ENCODE peak calls at places on chromosomes 6 and 20, in ten cellular contexts. One of them, this sample, is unnamed.
A peak's percentile ranks its signal among the peaks of the same experiment; 100 is the strongest.

GRCh38 chr6:142819603-142820335 is 125.2 kb downstream of the HIVEP2 start:
- DNase-seq in lower lobe of right lung: no peak
- DNase-seq in stomach: no peak
- DNase-seq in adipocyte: peak; percentile 61
- DNase-seq in endodermal cell: no peak
- DNase-seq in CD8-positive, alpha-beta T cell: peak; percentile 38
- DNase-seq in thoracic aorta: no peak
- DNase-seq in Peyer's patch: peak; percentile 62
- DNase-seq in upper lobe of right lung: no peak
- DNase-seq in spleen: no peak
- DNase-seq in this sample: peak; percentile 47

GRCh38 chr20:23152308-23152892 is 66.3 kb upstream of the CD93 start:
- DNase-seq in lower lobe of right lung: no peak
- DNase-seq in stomach: peak; percentile 49
- DNase-seq in adipocyte: peak; percentile 57
- DNase-seq in endodermal cell: peak; percentile 40
- DNase-seq in CD8-positive, alpha-beta T cell: no peak
- DNase-seq in thoracic aorta: peak; percentile 93
- DNase-seq in Peyer's patch: peak; percentile 77
- DNase-seq in upper lobe of right lung: no peak
- DNase-seq in spleen: no peak
- DNase-seq in this sample: no peak

GRCh38 chr20:64240243-64241015 is 15.1 kb upstream of the PCMTD2 start:
- DNase-seq in lower lobe of right lung: peak; percentile 34
- DNase-seq in stomach: no peak
- DNase-seq in adipocyte: no peak
- DNase-seq in endodermal cell: no peak
- DNase-seq in CD8-positive, alpha-beta T cell: no peak
- DNase-seq in thoracic aorta: no peak
- DNase-seq in Peyer's patch: peak; percentile 33
- DNase-seq in upper lobe of right lung: peak; percentile 58
- DNase-seq in spleen: peak; percentile 56
- DNase-seq in this sample: no peak

GRCh38 chr6:130674604-130675003 is 152.6 kb upstream of the SMLR1 start:
- DNase-seq in lower lobe of right lung: no peak
- DNase-seq in stomach: no peak
- DNase-seq in adipocyte: peak; percentile 33
- DNase-seq in endodermal cell: no peak
- DNase-seq in CD8-positive, alpha-beta T cell: no peak
- DNase-seq in thoracic aorta: no peak
- DNase-seq in Peyer's patch: no peak
- DNase-seq in upper lobe of right lung: no peak
- DNase-seq in spleen: no peak
- DNase-seq in this sample: no peak

GRCh38 chr6:162974685-162975084 is 246.9 kb downstream of the PACRG start:
- DNase-seq in lower lobe of right lung: no peak
- DNase-seq in stomach: no peak
- DNase-seq in adipocyte: no peak
- DNase-seq in endodermal cell: no peak
- DNase-seq in CD8-positive, alpha-beta T cell: no peak
- DNase-seq in thoracic aorta: no peak
- DNase-seq in Peyer's patch: no peak
- DNase-seq in upper lobe of right lung: no peak
- DNase-seq in spleen: no peak
- DNase-seq in this sample: no peak

GRCh38 chr6:34560366-34561226 is 4.5 kb upstream of the SPDEF start:
- DNase-seq in lower lobe of right lung: no peak
- DNase-seq in stomach: peak; percentile 66
- DNase-seq in adipocyte: no peak
- DNase-seq in endodermal cell: peak; percentile 80
- DNase-seq in CD8-positive, alpha-beta T cell: no peak
- DNase-seq in thoracic aorta: no peak
- DNase-seq in Peyer's patch: no peak
- DNase-seq in upper lobe of right lung: no peak
- DNase-seq in spleen: no peak
- DNase-seq in this sample: no peak

GRCh38 chr20:44023515-44024371 is 109.1 kb downstream of the TOX2 start:
- DNase-seq in lower lobe of right lung: no peak
- DNase-seq in stomach: no peak
- DNase-seq in adipocyte: no peak
- DNase-seq in endodermal cell: no peak
- DNase-seq in CD8-positive, alpha-beta T cell: no peak
- DNase-seq in thoracic aorta: no peak
- DNase-seq in Peyer's patch: no peak
- DNase-seq in upper lobe of right lung: no peak
- DNase-seq in spleen: no peak
- DNase-seq in this sample: no peak

GRCh38 chr6:105317607-105318533 is 85.0 kb downstream of the PREP start:
- DNase-seq in lower lobe of right lung: no peak
- DNase-seq in stomach: no peak
- DNase-seq in adipocyte: no peak
- DNase-seq in endodermal cell: peak; percentile 69
- DNase-seq in CD8-positive, alpha-beta T cell: peak; percentile 30
- DNase-seq in thoracic aorta: no peak
- DNase-seq in Peyer's patch: no peak
- DNase-seq in upper lobe of right lung: no peak
- DNase-seq in spleen: no peak
- DNase-seq in this sample: no peak

GRCh38 chr6:109690373-109690739 is 646 bp downstream of the AK9 start:
- DNase-seq in lower lobe of right lung: peak; percentile 84
- DNase-seq in stomach: peak; percentile 76
- DNase-seq in adipocyte: no peak
- DNase-seq in endodermal cell: peak; percentile 94
- DNase-seq in CD8-positive, alpha-beta T cell: peak; percentile 63
- DNase-seq in thoracic aorta: no peak
- DNase-seq in Peyer's patch: peak; percentile 88
- DNase-seq in upper lobe of right lung: peak; percentile 89
- DNase-seq in spleen: peak; percentile 94
- DNase-seq in this sample: peak; percentile 47

GRCh38 chr6:167712332-167713087 is 114.2 kb upstream of the AFDN start:
- DNase-seq in lower lobe of right lung: no peak
- DNase-seq in stomach: no peak
- DNase-seq in adipocyte: no peak
- DNase-seq in endodermal cell: peak; percentile 50
- DNase-seq in CD8-positive, alpha-beta T cell: no peak
- DNase-seq in thoracic aorta: no peak
- DNase-seq in Peyer's patch: peak; percentile 46
- DNase-seq in upper lobe of right lung: no peak
- DNase-seq in spleen: peak; percentile 73
- DNase-seq in this sample: no peak
- H3K27me3 ChIP-seq in lower lobe of right lung: peaks cover 8% of the 10 kb centered on the region
- H3K27me3 ChIP-seq in stomach: no peaks in the 10 kb centered on the region
- H3K27me3 ChIP-seq in adipocyte: peaks cover 43% of the 10 kb centered on the region
- H3K27me3 ChIP-seq in endodermal cell: peaks cover 24% of the 10 kb centered on the region
- H3K27me3 ChIP-seq in CD8-positive, alpha-beta T cell: peaks cover 7% of the 10 kb centered on the region
- H3K27me3 ChIP-seq in thoracic aorta: no peaks in the 10 kb centered on the region
- H3K27me3 ChIP-seq in Peyer's patch: no peaks in the 10 kb centered on the region
- H3K27me3 ChIP-seq in upper lobe of right lung: no peaks in the 10 kb centered on the region
- H3K27me3 ChIP-seq in spleen: no peaks in the 10 kb centered on the region
- H3K27me3 ChIP-seq in this sample: peaks cover 25% of the 10 kb centered on the region

DNA sequence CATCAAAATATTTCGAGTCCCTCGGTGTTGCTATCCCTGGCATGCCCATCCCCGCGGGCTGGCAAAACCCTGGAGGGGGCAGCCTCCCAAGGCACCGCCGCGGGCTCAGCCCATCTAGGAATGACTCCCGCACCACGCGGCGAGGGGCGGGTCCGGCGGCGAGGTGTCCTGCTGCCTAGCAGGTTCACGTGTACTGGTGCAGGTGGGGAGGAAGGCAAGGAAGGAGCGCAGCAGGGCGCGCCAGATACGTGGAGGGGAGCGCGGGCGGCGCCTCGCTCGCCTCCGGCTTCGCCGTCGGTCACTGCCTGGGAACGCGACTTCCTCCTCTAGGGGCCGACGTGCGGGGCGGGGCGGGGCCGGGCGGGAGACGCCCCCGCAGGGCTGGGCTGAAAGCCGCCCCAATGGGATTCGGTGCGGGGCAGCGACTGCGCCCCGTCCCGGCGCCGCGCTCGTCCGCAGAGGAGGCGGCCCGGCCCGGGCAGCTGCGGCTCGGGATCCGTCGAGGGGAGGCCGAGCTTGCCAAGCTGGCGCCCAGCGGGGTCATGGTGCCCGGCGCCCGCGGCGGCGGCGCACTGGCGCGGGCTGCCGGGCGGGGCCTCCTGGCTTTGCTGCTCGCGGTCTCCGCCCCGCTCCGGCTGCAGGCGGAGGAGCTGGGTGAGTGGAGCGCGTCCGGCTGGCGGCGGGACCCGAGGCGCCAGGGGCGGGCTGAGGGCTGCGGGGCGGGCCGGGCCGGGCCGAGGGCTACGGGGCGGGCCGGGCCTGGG is at the start of gene DCBLD1:
- DNase-seq in lower lobe of right lung: peak; percentile 89
- DNase-seq in stomach: peak; percentile 85
- DNase-seq in adipocyte: peak; percentile 92
- DNase-seq in endodermal cell: peak; percentile 92
- DNase-seq in CD8-positive, alpha-beta T cell: peak; percentile 50
- DNase-seq in thoracic aorta: peak; percentile 3
- DNase-seq in Peyer's patch: peak; percentile 86
- DNase-seq in upper lobe of right lung: peak; percentile 92
- DNase-seq in spleen: peak; percentile 94
- DNase-seq in this sample: peak; percentile 55
- H3K4me3 ChIP-seq in lower lobe of right lung: peak within 1 kb of the TSS; percentile 85
- H3K4me3 ChIP-seq in stomach: peak within 1 kb of the TSS; percentile 70
- H3K4me3 ChIP-seq in adipocyte: peak within 1 kb of the TSS; percentile 96
- H3K4me3 ChIP-seq in endodermal cell: peak within 1 kb of the TSS; percentile 97
- H3K4me3 ChIP-seq in CD8-positive, alpha-beta T cell: peak within 1 kb of the TSS; percentile 72
- H3K4me3 ChIP-seq in thoracic aorta: peak within 1 kb of the TSS; percentile 99
- H3K4me3 ChIP-seq in Peyer's patch: peak within 1 kb of the TSS; percentile 54
- H3K4me3 ChIP-seq in upper lobe of right lung: peak within 1 kb of the TSS; percentile 74
- H3K4me3 ChIP-seq in spleen: peak within 1 kb of the TSS; percentile 69
- H3K4me3 ChIP-seq in this sample: peak within 1 kb of the TSS; percentile 38

DNA sequence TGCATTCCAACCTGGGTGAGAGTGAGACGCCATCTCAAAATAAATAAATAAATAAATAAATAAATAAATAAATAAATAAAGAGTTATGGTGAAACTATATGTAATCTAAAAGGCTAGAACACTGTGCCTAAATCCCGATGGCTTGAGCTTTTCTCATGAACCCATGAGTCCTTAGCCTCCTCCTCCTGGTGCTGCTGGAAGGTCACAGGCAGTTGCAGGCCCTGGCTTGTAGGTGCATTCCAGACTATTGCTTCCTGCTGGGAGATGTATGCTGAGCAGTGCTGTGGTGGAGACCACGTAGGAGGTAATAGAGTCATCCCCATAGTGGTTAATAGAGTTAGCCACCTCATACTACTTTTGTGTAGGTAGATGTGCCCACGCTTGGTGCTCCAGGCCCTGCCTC is 12.5 kb downstream of the PTK7 start:
- DNase-seq in lower lobe of right lung: no peak
- DNase-seq in stomach: no peak
- DNase-seq in adipocyte: no peak
- DNase-seq in endodermal cell: peak; percentile 66
- DNase-seq in CD8-positive, alpha-beta T cell: no peak
- DNase-seq in thoracic aorta: no peak
- DNase-seq in Peyer's patch: no peak
- DNase-seq in upper lobe of right lung: no peak
- DNase-seq in spleen: peak; percentile 4
- DNase-seq in this sample: no peak
- H3K4me1 ChIP-seq in lower lobe of right lung: peaks cover 47% of the 10 kb centered on the region
- H3K4me1 ChIP-seq in stomach: peaks cover 23% of the 10 kb centered on the region
- H3K4me1 ChIP-seq in adipocyte: peaks cover 9% of the 10 kb centered on the region
- H3K4me1 ChIP-seq in endodermal cell: peaks cover 13% of the 10 kb centered on the region
- H3K4me1 ChIP-seq in CD8-positive, alpha-beta T cell: no peaks in the 10 kb centered on the region
- H3K4me1 ChIP-seq in thoracic aorta: no peaks in the 10 kb centered on the region
- H3K4me1 ChIP-seq in Peyer's patch: no peaks in the 10 kb centered on the region
- H3K4me1 ChIP-seq in upper lobe of right lung: peaks cover 27% of the 10 kb centered on the region
- H3K4me1 ChIP-seq in spleen: no peaks in the 10 kb centered on the region
- H3K4me1 ChIP-seq in this sample: peaks cover 10% of the 10 kb centered on the region

GRCh38 chr20:50315811-50316551 is 125.4 kb downstream of the CEBPB start:
- DNase-seq in lower lobe of right lung: no peak
- DNase-seq in stomach: no peak
- DNase-seq in adipocyte: no peak
- DNase-seq in endodermal cell: peak; percentile 27
- DNase-seq in CD8-positive, alpha-beta T cell: no peak
- DNase-seq in thoracic aorta: no peak
- DNase-seq in Peyer's patch: peak; percentile 19
- DNase-seq in upper lobe of right lung: no peak
- DNase-seq in spleen: peak; percentile 32
- DNase-seq in this sample: no peak

GRCh38 chr20:50313223-50313820 is 122.7 kb downstream of the CEBPB start:
- DNase-seq in lower lobe of right lung: no peak
- DNase-seq in stomach: no peak
- DNase-seq in adipocyte: peak; percentile 30
- DNase-seq in endodermal cell: peak; percentile 28
- DNase-seq in CD8-positive, alpha-beta T cell: no peak
- DNase-seq in thoracic aorta: no peak
- DNase-seq in Peyer's patch: no peak
- DNase-seq in upper lobe of right lung: peak; percentile 62
- DNase-seq in spleen: peak; percentile 42
- DNase-seq in this sample: no peak

GRCh38 chr20:50313827-50314226 is 123.2 kb downstream of the CEBPB start:
- DNase-seq in lower lobe of right lung: no peak
- DNase-seq in stomach: no peak
- DNase-seq in adipocyte: no peak
- DNase-seq in endodermal cell: peak; percentile 17
- DNase-seq in CD8-positive, alpha-beta T cell: no peak
- DNase-seq in thoracic aorta: no peak
- DNase-seq in Peyer's patch: no peak
- DNase-seq in upper lobe of right lung: peak; percentile 48
- DNase-seq in spleen: peak; percentile 59
- DNase-seq in this sample: no peak

GRCh38 chr20:50314326-50314725 is 123.7 kb downstream of the CEBPB start:
- DNase-seq in lower lobe of right lung: no peak
- DNase-seq in stomach: no peak
- DNase-seq in adipocyte: no peak
- DNase-seq in endodermal cell: peak; percentile 22
- DNase-seq in CD8-positive, alpha-beta T cell: no peak
- DNase-seq in thoracic aorta: no peak
- DNase-seq in Peyer's patch: no peak
- DNase-seq in upper lobe of right lung: peak; percentile 34
- DNase-seq in spleen: peak; percentile 12
- DNase-seq in this sample: no peak

GRCh38 chr20:50314936-50315335 is 124.3 kb downstream of the CEBPB start:
- DNase-seq in lower lobe of right lung: no peak
- DNase-seq in stomach: no peak
- DNase-seq in adipocyte: no peak
- DNase-seq in endodermal cell: no peak
- DNase-seq in CD8-positive, alpha-beta T cell: no peak
- DNase-seq in thoracic aorta: no peak
- DNase-seq in Peyer's patch: no peak
- DNase-seq in upper lobe of right lung: no peak
- DNase-seq in spleen: no peak
- DNase-seq in this sample: no peak
- H3K27me3 ChIP-seq in lower lobe of right lung: no peaks in the 10 kb centered on the region
- H3K27me3 ChIP-seq in stomach: no peaks in the 10 kb centered on the region
- H3K27me3 ChIP-seq in adipocyte: no peaks in the 10 kb centered on the region
- H3K27me3 ChIP-seq in endodermal cell: no peaks in the 10 kb centered on the region
- H3K27me3 ChIP-seq in CD8-positive, alpha-beta T cell: no peaks in the 10 kb centered on the region
- H3K27me3 ChIP-seq in thoracic aorta: no peaks in the 10 kb centered on the region
- H3K27me3 ChIP-seq in Peyer's patch: no peaks in the 10 kb centered on the region
- H3K27me3 ChIP-seq in upper lobe of right lung: no peaks in the 10 kb centered on the region
- H3K27me3 ChIP-seq in spleen: no peaks in the 10 kb centered on the region
- H3K27me3 ChIP-seq in this sample: no peaks in the 10 kb centered on the region

GRCh38 chr6:71478834-71479541 is 190.4 kb downstream of the OGFRL1 start:
- DNase-seq in lower lobe of right lung: no peak
- DNase-seq in stomach: no peak
- DNase-seq in adipocyte: peak; percentile 89
- DNase-seq in endodermal cell: no peak
- DNase-seq in CD8-positive, alpha-beta T cell: no peak
- DNase-seq in thoracic aorta: no peak
- DNase-seq in Peyer's patch: no peak
- DNase-seq in upper lobe of right lung: no peak
- DNase-seq in spleen: no peak
- DNase-seq in this sample: no peak
- H3K4me3 ChIP-seq in lower lobe of right lung: no peak overlapping the region
- H3K4me3 ChIP-seq in stomach: no peak overlapping the region
- H3K4me3 ChIP-seq in adipocyte: peak overlapping the region; percentile 63
- H3K4me3 ChIP-seq in endodermal cell: no peak overlapping the region
- H3K4me3 ChIP-seq in CD8-positive, alpha-beta T cell: no peak overlapping the region
- H3K4me3 ChIP-seq in thoracic aorta: no peak overlapping the region
- H3K4me3 ChIP-seq in Peyer's patch: no peak overlapping the region
- H3K4me3 ChIP-seq in upper lobe of right lung: no peak overlapping the region
- H3K4me3 ChIP-seq in spleen: no peak overlapping the region
- H3K4me3 ChIP-seq in this sample: no peak overlapping the region

GRCh38 chr6:36685926-36686667 is 7.6 kb downstream of the CDKN1A start:
- DNase-seq in lower lobe of right lung: peak; percentile 74
- DNase-seq in stomach: peak; percentile 1
- DNase-seq in adipocyte: no peak
- DNase-seq in endodermal cell: peak; percentile 20
- DNase-seq in CD8-positive, alpha-beta T cell: no peak
- DNase-seq in thoracic aorta: no peak
- DNase-seq in Peyer's patch: no peak
- DNase-seq in upper lobe of right lung: no peak
- DNase-seq in spleen: no peak
- DNase-seq in this sample: no peak
- H3K4me1 ChIP-seq in lower lobe of right lung: peaks cover 42% of the 10 kb centered on the region
- H3K4me1 ChIP-seq in stomach: peaks cover 26% of the 10 kb centered on the region
- H3K4me1 ChIP-seq in adipocyte: peaks cover 23% of the 10 kb centered on the region
- H3K4me1 ChIP-seq in endodermal cell: peaks cover 3% of the 10 kb centered on the region
- H3K4me1 ChIP-seq in CD8-positive, alpha-beta T cell: peaks cover under 1% of the 10 kb centered on the region
- H3K4me1 ChIP-seq in thoracic aorta: peaks cover 25% of the 10 kb centered on the region
- H3K4me1 ChIP-seq in Peyer's patch: peaks cover 17% of the 10 kb centered on the region
- H3K4me1 ChIP-seq in upper lobe of right lung: peaks cover 39% of the 10 kb centered on the region
- H3K4me1 ChIP-seq in spleen: peaks cover 23% of the 10 kb centered on the region
- H3K4me1 ChIP-seq in this sample: peaks cover 22% of the 10 kb centered on the region

This sample was measured in CD4-positive, alpha-beta memory T cell.